ENCODE peak calls at places on chromosomes 4 and X, in five cellular contexts. W, F, J, V and Z are unnamed samples.

GRCh38 chrX:2342878-2343277 is 157.9 kb downstream of the DHRSX start:
- DNase-seq in W (no peak), F (no peak), J (no peak), V (no peak), Z (no peak)

GRCh38 chr4:164412246-164412645 is 341.7 kb upstream of the SMIM31 start:
- DNase-seq in W (no peak), F (no peak), J (no peak), V (no peak), Z (no peak)

GRCh38 chr4:168716411-168717129 is 219.7 kb downstream of the PALLD start:
- DNase-seq in W (no peak), F (no peak), J (no peak), V (no peak), Z (no peak)

GRCh38 chrX:20414781-20415445 is 148.2 kb upstream of the RPS6KA3 start:
- DNase-seq in W (no peak), F (peak), J (no peak), V (no peak), Z (no peak)

GRCh38 chr4:54227261-54228063 is 1.6 kb upstream of the PDGFRA start:
- DNase-seq in W (peak), F (no peak), J (no peak), V (no peak), Z (no peak)

GRCh38 chr4:151184523-151185458 is 85.4 kb downstream of the RPS3A start:
- DNase-seq in W (no peak), F (no peak), J (no peak), V (no peak), Z (no peak)

GRCh38 chr4:93000914-93001313 is 697.1 kb downstream of the GRID2 start:
- DNase-seq in W (no peak), F (no peak), J (no peak), V (no peak), Z (no peak)

GRCh38 chrX:122046815-122047214 is 999.4 kb downstream of the GLUD2 start:
- DNase-seq in W (no peak), F (no peak), J (no peak), V (no peak), Z (no peak)

GRCh38 chr4:167218022-167218608 is 16.2 kb downstream of the SPOCK3 start:
- DNase-seq in W (no peak), F (no peak), J (no peak), V (no peak), Z (no peak)

GRCh38 chr4:8911311-8912088 is 39.9 kb upstream of the HMX1 start:
- DNase-seq in W (no peak), F (no peak), J (peak), V (no peak), Z (no peak)

GRCh38 chrX:20217279-20217678 is 49.4 kb downstream of the RPS6KA3 start:
- DNase-seq in W (no peak), F (no peak), J (no peak), V (no peak), Z (no peak)

GRCh38 chr4:25702848-25703247 is 47.2 kb downstream of the SLC34A2 start:
- DNase-seq in W (no peak), F (no peak), J (no peak), V (no peak), Z (peak)

GRCh38 chrX:63738696-63739095 is 46.3 kb downstream of the ARHGEF9 start:
- DNase-seq in W (no peak), F (peak), J (no peak), V (no peak), Z (no peak)

GRCh38 chr4:183887351-183887750 is 17.8 kb upstream of the STOX2 start:
- DNase-seq in W (no peak), F (no peak), J (no peak), V (no peak), Z (no peak)

GRCh38 chrX:20409991-20410390 is 143.3 kb upstream of the RPS6KA3 start:
- DNase-seq in W (no peak), F (no peak), J (no peak), V (no peak), Z (no peak)

GRCh38 chrX:40845331-40845911 is 110.1 kb upstream of the MED14 start:
- DNase-seq in W (no peak), F (no peak), J (no peak), V (no peak), Z (no peak)

GRCh38 chrX:130351567-130351966 is 11.8 kb downstream of the SLC25A14 start:
- DNase-seq in W (no peak), F (no peak), J (no peak), V (no peak), Z (no peak)

GRCh38 chr4:139223682-139224317 is 46.8 kb upstream of the ELF2 start:
- DNase-seq in W (no peak), F (peak), J (no peak), V (no peak), Z (no peak)

GRCh38 chrX:48919360-48919821 is 567 bp upstream of the PIM2 start:
- DNase-seq in W (no peak), F (peak), J (no peak), V (no peak), Z (no peak)

GRCh38 chrX:71251456-71251973 is 2.4 kb downstream of the ZMYM3 start:
- DNase-seq in W (no peak), F (no peak), J (no peak), V (no peak), Z (no peak)

GRCh38 chrX:29634516-29634915 is 580.8 kb upstream of the MAGEB2 start:
- DNase-seq in W (no peak), F (no peak), J (no peak), V (no peak), Z (no peak)

GRCh38 chr4:110640608-110641007 is 17.7 kb upstream of the PITX2 start:
- DNase-seq in W (no peak), F (no peak), J (no peak), V (no peak), Z (no peak)

GRCh38 chr4:158624889-158625478 is 46.7 kb downstream of the C4orf46 start:
- DNase-seq in W (peak), F (peak), J (no peak), V (no peak), Z (peak)

GRCh38 chr4:1215347-1216075 is 33.4 kb downstream of the CTBP1 start:
- DNase-seq in W (no peak), F (peak), J (no peak), V (no peak), Z (no peak)

GRCh38 chr4:104451573-104451972 is 43.1 kb downstream of the CXXC4 start:
- DNase-seq in W (no peak), F (no peak), J (no peak), V (no peak), Z (no peak)

GRCh38 chr4:175622887-175623286 is 189.2 kb downstream of the GPM6A start:
- DNase-seq in W (no peak), F (no peak), J (no peak), V (no peak), Z (no peak)